ENCODE peak calls at places on chromosomes 1 and 21, in four cellular contexts. O is GOT3; E is CD8-positive, alpha-beta T cell; G is activated naive CD4-positive, alpha-beta T cell treated with anti-CD3 and anti-CD28 coated beads, Interleukin-2, amount 10 ng/mL, durations not matched to agents 7 days and 5 days. M is an unnamed sample.

GRCh38 chr1:3695326-3696217 is 43.3 kb downstream of the TP73 start:
- DNase-seq in O (no peak), E (peak), G (peak), M (peak)

GRCh38 chr1:230976825-230977747 is 1.6 kb downstream of the TTC13 start:
- DNase-seq in O (no peak), E (peak), G (peak), M (no peak)

GRCh38 chr1:1141244-1141910 is 25.5 kb upstream of the C1orf159 start:
- DNase-seq in O (no peak), E (no peak), G (no peak), M (no peak)

GRCh38 chr1:201715801-201716741 is 112.9 kb upstream of the IPO9 start:
- DNase-seq in O (no peak), E (no peak), G (no peak), M (peak)

GRCh38 chr1:218211241-218211640 is 73.9 kb upstream of the RRP15 start:
- DNase-seq in O (no peak), E (no peak), G (no peak), M (no peak)

GRCh38 chr1:31870086-31870736 is 54.4 kb upstream of the SPOCD1 start:
- DNase-seq in O (no peak), E (no peak), G (no peak), M (no peak)

GRCh38 chr1:23909412-23909811 is 3.8 kb downstream of the CNR2 start:
- DNase-seq in O (no peak), E (no peak), G (no peak), M (no peak)

GRCh38 chr1:24250224-24250623 is 63.1 kb upstream of the IFNLR1 start:
- DNase-seq in O (no peak), E (no peak), G (no peak), M (no peak)

GRCh38 chr1:37945743-37946702 is 830 bp downstream of the INPP5B start:
- DNase-seq in O (no peak), E (no peak), G (no peak), M (peak)

GRCh38 chr1:33656467-33656866 is 184.0 kb downstream of the ZSCAN20 start:
- DNase-seq in O (no peak), E (no peak), G (no peak), M (no peak)

GRCh38 chr1:151705739-151706463 is 10.7 kb downstream of the CELF3 start:
- DNase-seq in O (no peak), E (no peak), G (no peak), M (no peak)

GRCh38 chr1:164693564-164694359 is 134.8 kb downstream of the PBX1 start:
- DNase-seq in O (no peak), E (no peak), G (no peak), M (no peak)

GRCh38 chr1:49436865-49437264 is 586.9 kb downstream of the AGBL4 start:
- DNase-seq in O (no peak), E (no peak), G (no peak), M (no peak)

GRCh38 chr1:223393275-223394214 is at the start of gene CCDC185:
- DNase-seq in O (no peak), E (no peak), G (no peak), M (peak)

GRCh38 chr21:16205527-16205926 is 475.7 kb downstream of the USP25 start:
- DNase-seq in O (no peak), E (no peak), G (no peak), M (no peak)

GRCh38 chr1:94383966-94384408 is 34.2 kb upstream of the ABCD3 start:
- DNase-seq in O (no peak), E (no peak), G (no peak), M (no peak)

GRCh38 chr1:184929711-184930202 is 44.6 kb downstream of the NIBAN1 start:
- DNase-seq in O (no peak), E (no peak), G (no peak), M (no peak)

GRCh38 chr1:51859737-51860136 is 18.8 kb downstream of the NRDC start:
- DNase-seq in O (no peak), E (no peak), G (no peak), M (no peak)